ENCODE peak calls at places on chromosome 5, in ten cellular contexts. U, Q, E, I, O, J, K, W, B and Y are unnamed samples.

GRCh38 chr5:159913481-159913880 is 2.8 kb upstream of the ADRA1B start:
- DNase-seq in U (peak), O (no peak), E (no peak), I (no peak), Q (no peak), J (no peak), B (no peak), K (no peak), W (no peak), Y (no peak)

GRCh38 chr5:128920345-128921215 is 44.7 kb upstream of the SLC27A6 start:
- DNase-seq in J (no peak), U (peak), O (no peak), B (no peak), I (peak), E (peak), K (no peak), Q (no peak), W (no peak), Y (no peak)

GRCh38 chr5:153513171-153513570 is 22.7 kb downstream of the GRIA1 start:
- DNase-seq in W (no peak), O (no peak), K (no peak), Q (no peak), I (no peak), J (no peak), B (no peak), E (no peak), U (peak), Y (no peak)

GRCh38 chr5:9790276-9790675 is 160.1 kb upstream of the TAS2R1 start:
- DNase-seq in K (no peak), Q (no peak), O (no peak), J (no peak), I (no peak), W (no peak), B (no peak), U (no peak), E (no peak), Y (no peak)

GRCh38 chr5:65938256-65938655 is 11.9 kb downstream of the ERBIN start:
- DNase-seq in K (no peak), I (no peak), J (no peak), W (no peak), Q (no peak), U (no peak), B (no peak), O (no peak), E (no peak), Y (no peak)

GRCh38 chr5:138011991-138012390 is 20.9 kb downstream of the FAM13B start:
- DNase-seq in Q (no peak), J (no peak), O (no peak), U (no peak), K (no peak), I (no peak), B (no peak), W (no peak), E (no peak), Y (no peak)

GRCh38 chr5:73963021-73963420 is 337.0 kb downstream of the ARHGEF28 start:
- DNase-seq in B (no peak), E (no peak), J (peak), Q (no peak), I (no peak), W (no peak), O (no peak), K (no peak), U (no peak), Y (no peak)

GRCh38 chr5:163756170-163756569 is 250.8 kb downstream of the MAT2B start:
- DNase-seq in W (no peak), B (no peak), U (no peak), I (no peak), E (no peak), J (no peak), Q (no peak), K (no peak), O (no peak), Y (no peak)

GRCh38 chr5:173547579-173547978 is 68.9 kb downstream of the BOD1 start:
- DNase-seq in U (peak), K (no peak), I (no peak), Q (no peak), B (no peak), W (no peak), E (no peak), O (no peak), J (no peak), Y (no peak)

GRCh38 chr5:64854855-64855254 is 86.1 kb downstream of the CWC27 start:
- DNase-seq in Q (no peak), K (no peak), I (no peak), B (no peak), J (no peak), E (no peak), O (no peak), W (no peak), U (peak), Y (no peak)

GRCh38 chr5:174834081-174834480 is 109.7 kb downstream of the MSX2 start:
- DNase-seq in K (no peak), Q (no peak), U (no peak), I (no peak), E (no peak), J (no peak), W (no peak), B (no peak), O (no peak), Y (no peak)

GRCh38 chr5:113487779-113488644 is at the start of gene MCC:
- DNase-seq in O (peak), Q (peak), K (no peak), B (peak), W (peak), E (peak), I (peak), J (peak), U (peak), Y (peak)

GRCh38 chr5:124203308-124203707 is 543.1 kb downstream of the ZNF608 start:
- DNase-seq in U (no peak), B (no peak), Q (no peak), W (no peak), I (no peak), J (no peak), O (no peak), K (no peak), E (no peak), Y (no peak)

GRCh38 chr5:65840071-65840470 is 86.3 kb upstream of the ERBIN start:
- DNase-seq in Q (no peak), K (no peak), U (peak), O (no peak), B (no peak), E (no peak), W (no peak), I (no peak), J (no peak), Y (no peak)

GRCh38 chr5:32753051-32753450 is 41.9 kb downstream of the NPR3 start:
- DNase-seq in W (no peak), K (no peak), I (no peak), E (no peak), J (no peak), O (no peak), U (peak), Q (no peak), B (no peak), Y (no peak)

GRCh38 chr5:126597156-126597555 is 2.1 kb upstream of the ALDH7A1 start:
- DNase-seq in W (no peak), I (peak), O (no peak), K (no peak), J (no peak), Q (no peak), U (peak), B (no peak), E (no peak), Y (no peak)

GRCh38 chr5:79699766-79700400 is 10.2 kb downstream of the CMYA5 start:
- DNase-seq in K (no peak), B (no peak), Q (no peak), I (no peak), U (no peak), E (no peak), W (no peak), J (no peak), O (no peak), Y (no peak)

GRCh38 chr5:50711280-50711679 is 44.8 kb downstream of the PARP8 start:
- DNase-seq in Q (no peak), O (no peak), E (no peak), W (no peak), J (no peak), B (no peak), I (no peak), K (no peak), U (peak), Y (peak)

GRCh38 chr5:151108566-151108965 is 27.7 kb upstream of the TNIP1 start:
- DNase-seq in I (no peak), J (no peak), W (no peak), E (no peak), K (no peak), O (no peak), U (no peak), Q (no peak), B (peak), Y (no peak)

GRCh38 chr5:159166416-159166815 is 42.9 kb downstream of the RNF145 start:
- DNase-seq in Q (no peak), J (no peak), K (no peak), B (no peak), W (no peak), I (no peak), E (no peak), O (no peak), U (no peak), Y (no peak)

DNA sequence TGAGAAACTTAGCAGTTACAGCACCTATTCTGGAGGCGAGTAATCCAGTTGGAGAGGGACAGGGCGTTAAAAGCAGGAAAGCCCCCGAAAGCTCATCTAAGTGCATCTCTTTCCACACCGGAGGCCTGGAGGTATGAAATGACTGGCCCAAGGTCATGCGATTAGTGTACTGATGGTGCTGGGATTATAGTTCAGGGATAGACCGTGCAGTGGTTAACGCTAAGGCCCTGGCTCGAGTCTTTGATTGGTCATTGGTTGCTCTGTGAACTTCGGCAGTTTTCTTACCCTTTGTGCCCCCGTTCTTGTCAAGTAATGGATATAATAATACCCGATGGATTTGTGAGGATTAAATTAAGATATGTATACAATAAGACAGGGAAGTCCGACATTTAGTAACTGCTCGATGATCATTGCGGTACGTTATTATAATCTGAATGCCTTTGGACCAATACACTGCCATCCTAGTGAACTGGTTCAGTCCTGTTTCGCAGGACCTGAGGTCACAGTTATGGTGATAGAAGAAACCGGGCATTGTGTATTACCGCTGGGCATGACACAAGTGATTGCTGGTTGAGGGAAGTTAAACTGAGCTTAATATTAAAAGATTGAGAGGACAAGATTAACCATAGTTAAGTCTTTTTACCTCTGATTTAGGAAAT is 1.0 kb downstream of the CANX start:
- DNase-seq in B (no peak), U (peak), K (peak), E (no peak), W (no peak), J (no peak), Q (peak), O (no peak), I (peak), Y (peak)
- TF ChIP-seq POLR2A in B (no peak), U (peak), K (no peak), E (no peak), W (no peak), J (no peak), Q (no peak), O (peak), I (no peak), Y (peak)

GRCh38 chr5:115265220-115265619 is 2.5 kb upstream of the PGGT1B start:
- DNase-seq in B (peak), W (no peak), E (no peak), K (no peak), J (no peak), Q (no peak), U (no peak), O (no peak), I (no peak), Y (no peak)

GRCh38 chr5:115262066-115262404 is 642 bp downstream of the PGGT1B start:
- DNase-seq in J (no peak), U (peak), K (peak), O (no peak), Q (no peak), W (no peak), B (no peak), E (no peak), I (peak), Y (peak)

GRCh38 chr5:115260248-115260647 is 2.4 kb downstream of the PGGT1B start:
- DNase-seq in J (no peak), B (no peak), I (no peak), K (no peak), Q (no peak), O (no peak), W (no peak), U (no peak), E (no peak), Y (no peak)

GRCh38 chr5:115264786-115265185 is 2.1 kb upstream of the PGGT1B start:
- DNase-seq in O (no peak), W (no peak), K (no peak), U (no peak), J (no peak), E (no peak), Q (no peak), B (no peak), I (no peak), Y (no peak)

DNA sequence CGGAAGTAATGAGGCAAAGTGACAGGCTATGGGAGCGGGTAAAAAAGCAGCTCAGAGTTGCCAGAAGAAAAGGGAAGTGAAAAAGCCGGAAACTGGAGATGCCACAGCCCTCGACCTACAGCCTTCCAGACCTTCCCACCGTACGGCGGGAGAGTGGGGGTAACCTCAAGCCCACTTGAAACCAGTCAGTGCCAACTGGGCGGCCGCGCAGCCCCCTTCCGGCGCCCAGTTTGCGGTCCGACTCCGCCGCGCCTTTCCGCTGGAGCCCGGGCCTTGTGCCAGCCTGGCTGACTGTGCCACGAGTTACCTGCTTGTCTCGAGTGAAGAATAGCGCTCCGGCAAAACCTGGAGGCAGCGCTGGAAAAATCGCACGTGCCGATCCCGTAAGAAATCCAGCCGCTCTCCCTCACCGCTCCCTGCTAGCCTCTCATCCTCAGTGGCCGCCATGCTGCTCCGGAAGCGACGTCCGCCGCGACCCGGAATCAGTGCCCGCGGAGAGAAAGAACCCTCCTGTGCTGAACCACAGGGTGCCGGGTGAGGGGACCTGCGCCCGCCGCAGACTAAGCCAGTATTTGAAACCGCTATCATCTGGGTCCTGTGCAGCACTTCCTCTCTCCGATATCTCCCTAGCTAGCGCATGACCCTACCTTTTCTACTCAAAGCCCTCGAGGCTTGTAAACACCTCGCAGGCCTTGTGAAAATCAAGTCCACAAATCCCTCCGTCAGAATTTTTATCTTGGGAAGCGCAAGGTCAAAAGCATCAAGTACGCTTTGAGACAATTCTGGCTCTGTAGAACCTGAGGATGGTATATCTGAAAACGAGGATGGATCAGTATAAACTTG is at the start of gene PGGT1B:
- DNase-seq in U (peak), O (peak), W (peak), B (peak), E (peak), K (peak), J (peak), I (peak), Q (peak), Y (peak)
- TF ChIP-seq POLR2A in U (peak), O (peak), W (no peak), B (peak), E (peak), K (peak), J (no peak), I (peak), Q (peak), Y (peak)

GRCh38 chr5:68251804-68252648 is 36.5 kb downstream of the PIK3R1 start:
- DNase-seq in Q (peak), E (no peak), O (no peak), B (peak), U (peak), W (peak), I (no peak), K (no peak), J (no peak), Y (no peak)

GRCh38 chr5:68251386-68251785 is 35.8 kb downstream of the PIK3R1 start:
- DNase-seq in J (no peak), W (no peak), B (peak), U (peak), K (no peak), Q (no peak), E (no peak), O (no peak), I (no peak), Y (no peak)

GRCh38 chr5:68248896-68249295 is 33.3 kb downstream of the PIK3R1 start:
- DNase-seq in O (no peak), K (no peak), J (no peak), U (no peak), I (no peak), E (no peak), Q (no peak), B (no peak), W (no peak), Y (no peak)

GRCh38 chr5:68249520-68249919 is 34.0 kb downstream of the PIK3R1 start:
- DNase-seq in E (no peak), O (no peak), K (no peak), Q (no peak), U (no peak), I (no peak), J (no peak), W (no peak), B (no peak), Y (no peak)

DNA sequence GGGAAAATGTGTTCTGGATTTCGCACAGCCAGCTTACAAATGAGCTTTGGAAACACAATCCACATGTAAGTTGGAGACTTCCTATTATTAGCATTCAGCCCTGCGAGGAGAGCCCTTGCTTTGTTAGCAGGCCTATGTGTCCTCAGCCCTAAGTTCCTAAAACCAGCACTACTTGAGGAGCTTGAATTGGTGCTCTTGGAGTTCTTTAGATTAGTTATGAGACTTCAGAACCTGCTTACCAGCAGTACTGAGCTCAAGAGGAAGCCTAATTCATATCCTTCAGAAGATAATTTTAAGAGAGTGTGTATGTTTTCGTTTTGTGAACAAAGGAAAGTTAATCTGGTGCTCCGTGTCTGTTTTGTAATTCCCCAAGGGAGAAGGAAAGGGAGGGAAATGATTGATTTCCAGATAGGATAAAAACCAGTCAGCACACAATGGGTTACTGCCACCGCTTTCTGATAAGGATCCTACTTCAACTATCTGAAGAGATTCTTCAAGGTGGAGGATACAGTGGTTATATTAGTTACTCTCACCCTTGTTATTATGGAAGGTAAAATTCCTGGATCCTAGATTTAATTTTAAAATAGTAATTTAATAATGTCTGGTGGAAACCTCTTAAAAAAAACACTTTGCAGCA is 35.2 kb downstream of the PIK3R1 start:
- DNase-seq in E (no peak), O (no peak), K (no peak), U (no peak), W (no peak), J (no peak), Q (no peak), B (no peak), I (no peak), Y (no peak)
- TF ChIP-seq POLR2A in E (no peak), O (no peak), K (no peak), U (no peak), W (no peak), J (no peak), Q (no peak), B (no peak), I (no peak), Y (no peak)

GRCh38 chr5:143376195-143376772 is 27.2 kb downstream of the NR3C1 start:
- DNase-seq in U (no peak), O (no peak), I (no peak), K (no peak), Q (no peak), W (no peak), E (no peak), B (no peak), J (no peak), Y (no peak)
- TF ChIP-seq POLR2A in U (no peak), O (no peak), I (no peak), K (no peak), Q (no peak), W (no peak), E (no peak), B (no peak), J (no peak), Y (no peak)

GRCh38 chr5:81751009-81751835 is at the start of gene SSBP2:
- DNase-seq in U (peak), E (peak), B (peak), O (peak), Q (peak), W (peak), I (peak), J (peak), K (peak), Y (peak)
- TF ChIP-seq POLR2A in U (peak), E (peak), B (peak), O (peak), Q (peak), W (peak), I (peak), J (peak), K (peak), Y (peak)

GRCh38 chr5:21219255-21219654 is 1231.3 kb upstream of the CDH18 start:
- DNase-seq in O (no peak), K (no peak), U (no peak), E (no peak), B (no peak), W (no peak), Q (no peak), I (no peak), J (no peak), Y (no peak)
- TF ChIP-seq POLR2A in O (no peak), K (no peak), U (no peak), E (no peak), B (no peak), W (no peak), Q (no peak), I (no peak), J (no peak), Y (no peak)

GRCh38 chr5:146490089-146490843 is 25.7 kb downstream of the GPR151 start:
- DNase-seq in Q (no peak), O (no peak), J (no peak), B (no peak), K (no peak), U (no peak), I (no peak), W (no peak), E (no peak), Y (no peak)
- TF ChIP-seq POLR2A in Q (no peak), O (peak), J (no peak), B (no peak), K (peak), U (no peak), I (no peak), W (no peak), E (no peak), Y (no peak)